ENCODE peak calls at places on chromosomes 11 and 22, in five cellular contexts. P is endothelial cell of umbilical vein, D is body of pancreas, L is NB4, G is ovary. O is an unnamed sample.

GRCh38 chr22:50670513-50670912 is 2.1 kb upstream of the SHANK3 start:
- DNase-seq in P (peak; percentile 32), D (no peak), L (no peak), G (no peak), O (no peak)

GRCh38 chr22:31575190-31575589 is 78.9 kb downstream of the SFI1 start:
- DNase-seq in P (no peak), D (no peak), L (no peak), G (peak; percentile 33), O (no peak)

GRCh38 chr11:68506908-68507307 is 46.4 kb downstream of the PPP6R3 start:
- DNase-seq in P (no peak), D (no peak), L (no peak), G (no peak), O (no peak)

GRCh38 chr11:65043881-65044501 is 3.0 kb downstream of the SAC3D1 start:
- DNase-seq in P (no peak), D (no peak), L (peak; percentile 70), G (no peak), O (no peak)

GRCh38 chr11:94876645-94877445 is 96.5 kb downstream of the CWC15 start:
- DNase-seq in P (peak; percentile 94), D (peak; percentile 48), L (peak; percentile 95), G (peak; percentile 79), O (peak; percentile 66)

GRCh38 chr22:49063040-49063329 is 764.7 kb downstream of the BRD1 start:
- DNase-seq in P (no peak), D (no peak), L (no peak), G (no peak), O (no peak)

GRCh38 chr11:67195971-67196418 is 70.3 kb upstream of the GRK2 start:
- DNase-seq in P (no peak), D (no peak), L (peak; percentile 93), G (no peak), O (no peak)

GRCh38 chr11:10645212-10645795 is 48.3 kb downstream of the IRAG1 start:
- DNase-seq in P (peak; percentile 35), D (no peak), L (no peak), G (no peak), O (no peak)

GRCh38 chr11:10263929-10264328 is 30.1 kb downstream of the SBF2 start:
- DNase-seq in P (no peak), D (no peak), L (no peak), G (no peak), O (no peak)

GRCh38 chr11:86617502-86617901 is 54.9 kb downstream of the ME3 start:
- DNase-seq in P (no peak), D (no peak), L (no peak), G (no peak), O (no peak)

GRCh38 chr11:63866211-63866610 is 27.3 kb downstream of the MARK2 start:
- DNase-seq in P (no peak), D (peak; percentile 86), L (peak; percentile 82), G (no peak), O (peak; percentile 63)

GRCh38 chr11:104653011-104653806 is 245.1 kb downstream of the CASP12 start:
- DNase-seq in P (no peak), D (peak; percentile 5), L (peak; percentile 87), G (no peak), O (peak; percentile 3)

GRCh38 chr11:117823941-117824420 is 563 bp downstream of the FXYD2 start:
- DNase-seq in P (peak; percentile 88), D (peak; percentile 38), L (peak; percentile 85), G (peak; percentile 59), O (no peak)

GRCh38 chr11:73578786-73579185 is 19.1 kb downstream of the FAM168A start:
- DNase-seq in P (no peak), D (no peak), L (peak; percentile 26), G (no peak), O (no peak)

DNA sequence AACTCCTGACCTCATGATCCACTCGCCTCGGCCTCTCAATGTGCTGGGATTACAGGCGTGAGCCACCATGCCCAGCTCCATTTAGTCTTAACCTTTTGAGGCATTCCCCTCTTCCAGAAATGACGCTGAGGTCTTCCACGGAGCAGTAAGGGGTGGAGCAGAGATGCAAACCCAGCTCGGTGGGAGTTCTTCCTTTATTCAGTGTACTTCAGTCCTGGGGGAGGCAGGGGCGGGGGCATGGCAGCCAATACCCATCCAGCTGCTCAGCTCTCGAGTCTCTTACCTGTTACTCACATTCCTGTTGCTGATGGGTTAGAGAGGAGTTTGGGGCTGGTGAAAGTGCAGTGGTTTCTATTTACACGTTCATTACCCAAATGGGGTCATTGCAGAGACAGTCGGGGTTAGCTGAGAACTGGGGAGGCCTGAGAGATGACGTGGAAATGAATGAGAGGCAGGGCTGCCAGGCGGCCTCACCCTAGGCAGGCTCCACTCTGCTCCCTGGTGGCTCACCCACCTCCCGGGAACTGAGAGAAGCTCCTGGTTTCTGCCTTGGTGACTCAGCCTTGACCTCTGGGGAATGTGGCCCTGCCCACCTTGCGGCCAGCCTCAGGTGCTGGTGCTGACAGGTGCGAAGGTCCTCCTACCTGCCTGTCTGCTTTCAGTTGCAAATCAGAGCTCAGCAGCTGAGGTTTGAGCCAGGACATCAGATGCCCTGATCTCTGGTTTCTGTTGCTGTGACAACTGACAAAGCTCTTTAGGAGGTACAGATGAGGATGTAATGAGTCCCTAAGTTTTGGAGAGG is 13.4 kb upstream of the ST14 start:
- DNase-seq in P (peak; percentile 26), D (peak; percentile 73), L (no peak), G (no peak), O (no peak)
- TF ChIP-seq POLR2A in P (no peak), D (peak; percentile 23), L (no peak), G (no peak), O (no peak)

GRCh38 chr22:24593810-24594568 is 1.1 kb upstream of the LRRC75B start:
- DNase-seq in P (no peak), D (peak; percentile 35), L (no peak), G (no peak), O (no peak)

GRCh38 chr22:24594569-24595120 is 1.8 kb upstream of the LRRC75B start:
- DNase-seq in P (no peak), D (peak; percentile 68), L (no peak), G (no peak), O (no peak)

GRCh38 chr22:24591286-24591830 is 1.5 kb downstream of the LRRC75B start:
- DNase-seq in P (no peak), D (no peak), L (no peak), G (no peak), O (no peak)

GRCh38 chr22:24592144-24592845 is 578 bp downstream of the LRRC75B start:
- DNase-seq in P (peak; percentile 8), D (peak; percentile 35), L (no peak), G (peak; percentile 68), O (peak; percentile 42)

GRCh38 chr22:24592846-24593809 is at the start of gene LRRC75B:
- DNase-seq in P (peak; percentile 77), D (peak; percentile 90), L (peak; percentile 86), G (peak; percentile 95), O (peak; percentile 80)
- TF ChIP-seq POLR2A in P (no peak), D (peak; percentile 60), L (no peak), G (no peak), O (peak; percentile 23)

GRCh38 chr22:36286096-36286957 is 33.4 kb downstream of the APOL1 start:
- DNase-seq in P (peak; percentile 68), D (peak; percentile 74), L (peak; percentile 74), G (peak; percentile 87), O (peak; percentile 79)
- TF ChIP-seq POLR2A in P (peak; percentile 41), D (no peak), L (no peak), G (peak; percentile 6), O (no peak)

DNA sequence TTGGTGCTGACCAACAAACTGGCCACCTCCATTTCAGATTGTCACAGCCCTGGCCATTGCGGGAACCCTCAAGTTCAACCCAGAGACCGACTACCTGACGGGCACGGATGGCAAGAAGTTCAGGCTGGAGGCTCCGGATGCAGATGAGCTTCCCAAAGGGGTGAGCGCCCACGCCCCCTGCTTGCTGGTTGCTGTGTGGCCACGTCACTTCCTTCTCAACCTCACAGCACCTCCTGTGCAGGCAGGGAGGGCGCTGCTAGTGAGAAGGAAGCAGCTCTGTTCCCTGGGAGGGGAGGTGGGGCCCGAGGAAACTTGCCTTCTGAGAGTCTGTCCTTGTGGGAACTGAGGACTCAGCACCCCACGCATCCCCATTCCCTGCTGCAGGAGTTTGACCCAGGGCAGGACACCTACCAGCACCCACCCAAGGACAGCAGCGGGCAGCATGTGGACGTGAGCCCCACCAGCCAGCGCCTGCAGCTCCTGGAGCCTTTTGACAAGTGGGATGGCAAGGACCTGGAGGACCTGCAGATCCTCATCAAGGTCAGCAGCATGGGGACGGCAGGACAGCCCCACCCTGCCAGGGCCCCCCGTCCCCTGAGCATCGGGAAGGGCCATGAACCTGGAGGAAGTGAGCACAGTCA is 19.3 kb downstream of the POLR3H start:
- DNase-seq in P (no peak), D (no peak), L (peak; percentile 54), G (peak; percentile 63), O (no peak)
- TF ChIP-seq POLR2A in P (no peak), D (no peak), L (no peak), G (no peak), O (no peak)

GRCh38 chr11:127103586-127104388 is 103.2 kb upstream of the KIRREL3 start:
- DNase-seq in P (no peak), D (no peak), L (no peak), G (no peak), O (no peak)

GRCh38 chr11:127106938-127107337 is 106.4 kb upstream of the KIRREL3 start:
- DNase-seq in P (no peak), D (peak; percentile 18), L (no peak), G (no peak), O (no peak)

GRCh38 chr11:127108838-127109237 is 108.3 kb upstream of the KIRREL3 start:
- DNase-seq in P (no peak), D (no peak), L (no peak), G (no peak), O (no peak)

GRCh38 chr11:127105578-127105977 is 105.0 kb upstream of the KIRREL3 start:
- DNase-seq in P (no peak), D (no peak), L (no peak), G (no peak), O (no peak)

GRCh38 chr11:127106142-127106541 is 105.6 kb upstream of the KIRREL3 start:
- DNase-seq in P (no peak), D (peak; percentile 51), L (no peak), G (no peak), O (no peak)
- TF ChIP-seq POLR2A in P (no peak), D (no peak), L (no peak), G (no peak), O (no peak)

GRCh38 chr11:88175004-88175706 is at the start of gene RAB38:
- DNase-seq in P (no peak), D (peak; percentile 80), L (peak; percentile 86), G (peak; percentile 43), O (peak; percentile 65)

GRCh38 chr11:88178211-88178610 is 3.0 kb upstream of the RAB38 start:
- DNase-seq in P (no peak), D (no peak), L (no peak), G (no peak), O (no peak)

GRCh38 chr11:88171982-88172381 is 3.3 kb downstream of the RAB38 start:
- DNase-seq in P (no peak), D (no peak), L (no peak), G (no peak), O (no peak)

GRCh38 chr11:88175707-88176066 is 444 bp upstream of the RAB38 start:
- DNase-seq in P (peak; percentile 17), D (peak; percentile 17), L (no peak), G (no peak), O (peak; percentile 26)

DNA sequence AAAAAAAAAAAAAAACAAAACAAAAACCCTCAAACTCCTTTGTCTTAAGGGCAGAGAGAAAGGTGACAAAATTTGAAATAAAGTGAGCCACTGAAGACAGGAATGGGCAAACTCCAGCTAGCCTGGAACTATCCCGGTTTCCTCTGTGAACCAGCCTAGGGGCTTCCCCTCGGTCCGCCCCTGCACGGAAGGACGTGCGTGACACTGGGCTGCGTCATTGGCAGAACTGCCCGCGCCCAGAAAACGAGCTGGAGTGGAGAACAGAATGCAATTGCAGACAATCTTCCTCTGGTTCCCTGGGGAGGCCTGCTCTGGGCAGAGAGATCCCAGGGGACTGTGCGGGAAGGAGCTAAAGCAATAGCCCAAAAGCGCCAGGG is 628 bp downstream of the RAB38 start:
- DNase-seq in P (peak; percentile 80), D (peak; percentile 70), L (peak; percentile 96), G (peak; percentile 63), O (peak; percentile 60)
- TF ChIP-seq POLR2A in P (no peak), D (peak; percentile 31), L (no peak), G (no peak), O (no peak)